ENCODE peak calls at places on chromosomes 2 and 18, in five cellular contexts. W is NCI-H187, U is ACHN, Y is GOT3, J is vagina. P is an unnamed sample.

GRCh38 chr2:120874401-120874821 is 138.7 kb downstream of the GLI2 start:
- DNase-seq in J (no peak), U (no peak), Y (no peak), W (peak; percentile 20), P (no peak)

GRCh38 chr2:16798472-16798871 is 132.8 kb upstream of the CYRIA start:
- DNase-seq in J (no peak), Y (no peak), U (no peak), W (no peak), P (no peak)

GRCh38 chr18:26655614-26656400 is 107.5 kb upstream of the KCTD1 start:
- DNase-seq in Y (no peak), W (peak; percentile 53), U (peak; percentile 61), J (no peak), P (peak; percentile 66)

GRCh38 chr2:108316881-108317258 is 28.2 kb downstream of the SULT1C2 start:
- DNase-seq in J (no peak), Y (no peak), W (no peak), U (no peak), P (no peak)

GRCh38 chr18:57210711-57211411 is 64.0 kb downstream of the BOD1L2 start:
- DNase-seq in Y (no peak), J (no peak), W (no peak), U (no peak), P (no peak)

GRCh38 chr2:189943009-189943408 is 119.5 kb downstream of the MSTN start:
- DNase-seq in Y (no peak), W (no peak), J (no peak), U (no peak), P (no peak)

GRCh38 chr18:22559414-22560282 is 141.9 kb upstream of the CTAGE1 start:
- DNase-seq in J (no peak), Y (no peak), W (no peak), U (peak; percentile 54), P (no peak)

GRCh38 chr18:355678-356077 is 87.8 kb upstream of the THOC1 start:
- DNase-seq in W (no peak), Y (no peak), J (no peak), U (no peak), P (no peak)

GRCh38 chr2:197278804-197279763 is 31.5 kb downstream of the ANKRD44 start:
- DNase-seq in U (no peak), J (no peak), Y (no peak), W (no peak), P (no peak)

GRCh38 chr2:42117923-42118758 is 51.0 kb upstream of the EML4 start:
- DNase-seq in W (no peak), J (no peak), U (peak; percentile 85), Y (no peak), P (peak; percentile 67)

GRCh38 chr2:6791682-6792081 is 74.0 kb downstream of the CMPK2 start:
- DNase-seq in W (no peak), J (no peak), Y (no peak), U (no peak), P (peak; percentile 16)

GRCh38 chr2:50558182-50558581 is 473.8 kb downstream of the NRXN1 start:
- DNase-seq in W (no peak), Y (no peak), J (no peak), U (no peak), P (no peak)

GRCh38 chr18:55102508-55102907 is 143.2 kb upstream of the CCDC68 start:
- DNase-seq in U (no peak), W (peak; percentile 11), Y (no peak), J (no peak), P (no peak)

GRCh38 chr2:38634684-38635083 is 31.2 kb upstream of the GALM start:
- DNase-seq in W (no peak), Y (no peak), U (no peak), J (no peak), P (no peak)

GRCh38 chr2:171909261-171909660 is 13.0 kb upstream of the HAT1 start:
- DNase-seq in U (no peak), J (no peak), Y (no peak), W (no peak), P (no peak)

GRCh38 chr2:1594281-1595171 is 149.8 kb downstream of the PXDN start:
- DNase-seq in Y (no peak), U (no peak), W (no peak), J (no peak), P (no peak)

GRCh38 chr2:152336103-152336853 is 1.3 kb downstream of the FMNL2 start:
- DNase-seq in J (no peak), U (peak; percentile 60), Y (no peak), W (no peak), P (peak; percentile 74)

GRCh38 chr18:23386317-23386716 is 66.8 kb upstream of the RIOK3 start:
- DNase-seq in J (no peak), Y (no peak), U (no peak), W (no peak), P (no peak)

GRCh38 chr2:174516495-174517378 is 29.9 kb upstream of the GPR155 start:
- DNase-seq in U (no peak), Y (no peak), J (no peak), W (no peak), P (no peak)